ENCODE peak calls at places on chromosomes 13 and 19, in six cellular contexts. V is mucosa of gallbladder; K is CD8-positive, alpha-beta T cell; A is head of caudate nucleus; S is EL; T is effector CD4-positive, alpha-beta T cell. P is an unnamed sample.

GRCh38 chr13:72061613-72062012 is 194.6 kb upstream of the DACH1 start:
- DNase-seq in V (no peak), K (no peak), A (no peak), S (no peak), T (no peak), P (no peak)

GRCh38 chr13:51912091-51912490 is 50.3 kb downstream of the CCDC70 start:
- DNase-seq in V (peak; percentile 39), K (no peak), A (peak; percentile 64), S (no peak), T (no peak), P (no peak)

GRCh38 chr13:48072304-48072703 is 22.6 kb downstream of the MED4 start:
- DNase-seq in V (no peak), K (no peak), A (no peak), S (no peak), T (no peak), P (no peak)

GRCh38 chr13:94997126-94997525 is 284.8 kb upstream of the SOX21 start:
- DNase-seq in V (no peak), K (no peak), A (no peak), S (no peak), T (no peak), P (no peak)

GRCh38 chr13:84137292-84137691 is 255.0 kb upstream of the SLITRK1 start:
- DNase-seq in V (no peak), K (peak; percentile 53), A (no peak), S (peak; percentile 71), T (peak; percentile 17), P (peak; percentile 10)

GRCh38 chr13:21095311-21095710 is 33.9 kb upstream of the LATS2 start:
- DNase-seq in V (no peak), K (no peak), A (no peak), S (no peak), T (no peak), P (no peak)

GRCh38 chr13:109651854-109652253 is 134.5 kb downstream of the IRS2 start:
- DNase-seq in V (no peak), K (no peak), A (no peak), S (no peak), T (no peak), P (no peak)

GRCh38 chr19:17329061-17329767 is 5.4 kb downstream of the ANO8 start:
- DNase-seq in V (no peak), K (no peak), A (no peak), S (no peak), T (no peak), P (no peak)

GRCh38 chr19:48858984-48859710 is 9.3 kb downstream of the PLEKHA4 start:
- DNase-seq in V (peak; percentile 73), K (peak; percentile 84), A (no peak), S (no peak), T (peak; percentile 70), P (no peak)

GRCh38 chr19:46478356-46478986 is 7.1 kb upstream of the PNMA8A start:
- DNase-seq in V (no peak), K (no peak), A (peak; percentile 60), S (no peak), T (no peak), P (no peak)

GRCh38 chr19:7941895-7942596 is 1.4 kb downstream of the TIMM44 start:
- DNase-seq in V (no peak), K (no peak), A (no peak), S (no peak), T (no peak), P (no peak)

GRCh38 chr13:109836629-109837607 is 50.5 kb upstream of the IRS2 start:
- DNase-seq in V (peak; percentile 80), K (no peak), A (no peak), S (no peak), T (no peak), P (no peak)

GRCh38 chr19:46147791-46148288 is at the start of gene IGFL2:
- DNase-seq in V (no peak), K (no peak), A (no peak), S (no peak), T (no peak), P (no peak)

GRCh38 chr19:51887522-51888498 is at the start of gene ZNF577:
- DNase-seq in V (peak; percentile 96), K (peak; percentile 69), A (peak; percentile 88), S (peak; percentile 90), T (peak; percentile 56), P (peak; percentile 85)

GRCh38 chr13:82766732-82767321 is 1115.4 kb downstream of the SLITRK1 start:
- DNase-seq in V (no peak), K (no peak), A (no peak), S (no peak), T (no peak), P (no peak)

GRCh38 chr19:3458595-3459284 is 21.6 kb downstream of the SMIM24 start:
- DNase-seq in V (no peak), K (no peak), A (no peak), S (no peak), T (no peak), P (peak; percentile 47)

GRCh38 chr13:105363747-105364177 is 1171.7 kb downstream of the EFNB2 start:
- DNase-seq in V (no peak), K (no peak), A (no peak), S (no peak), T (no peak), P (no peak)

GRCh38 chr13:70844391-70845108 is 736.3 kb upstream of the KLHL1 start:
- DNase-seq in V (no peak), K (no peak), A (no peak), S (no peak), T (no peak), P (no peak)

GRCh38 chr13:60655268-60655667 is 258.2 kb downstream of the TDRD3 start:
- DNase-seq in V (no peak), K (no peak), A (no peak), S (no peak), T (no peak), P (no peak)

GRCh38 chr13:106566682-106567420 is 1.1 kb downstream of the ARGLU1 start:
- DNase-seq in V (peak; percentile 47), K (peak; percentile 42), A (no peak), S (peak; percentile 71), T (peak; percentile 9), P (peak; percentile 80)

GRCh38 chr19:46351241-46352041 is 4.6 kb downstream of the PPP5C start:
- DNase-seq in V (peak; percentile 39), K (peak; percentile 25), A (no peak), S (peak; percentile 90), T (no peak), P (peak; percentile 62)

GRCh38 chr19:5397804-5398692 is 57.2 kb upstream of the ZNRF4 start:
- DNase-seq in V (no peak), K (no peak), A (no peak), S (peak; percentile 12), T (no peak), P (no peak)

GRCh38 chr19:1765182-1765903 is 12.0 kb downstream of the ONECUT3 start:
- DNase-seq in V (no peak), K (no peak), A (no peak), S (no peak), T (no peak), P (no peak)

GRCh38 chr13:19763618-19764017 is 19.1 kb downstream of the PSPC1 start:
- DNase-seq in V (no peak), K (no peak), A (no peak), S (no peak), T (no peak), P (no peak)

GRCh38 chr13:60214213-60215079 is 50.7 kb upstream of the DIAPH3 start:
- DNase-seq in V (no peak), K (no peak), A (no peak), S (no peak), T (no peak), P (no peak)

GRCh38 chr19:58356236-58356970 is 3.1 kb upstream of the A1BG start:
- DNase-seq in V (no peak), K (peak; percentile 33), A (no peak), S (peak; percentile 50), T (no peak), P (peak; percentile 31)

GRCh38 chr19:18899624-18900560 is 3.9 kb upstream of the CERS1 start:
- DNase-seq in V (no peak), K (no peak), A (no peak), S (no peak), T (no peak), P (no peak)

GRCh38 chr19:44512326-44513298 is 12.3 kb upstream of the ZNF180 start:
- DNase-seq in V (no peak), K (no peak), A (no peak), S (peak; percentile 52), T (no peak), P (peak; percentile 62)

GRCh38 chr13:107851670-107852460 is 363.5 kb downstream of the LIG4 start:
- DNase-seq in V (no peak), K (no peak), A (no peak), S (no peak), T (no peak), P (no peak)

P was measured in GM03348.